ENCODE peak calls at places on chromosome X, in ten cellular contexts. One of them, this sample, is unnamed.

GRCh38 chrX:118976599-118977340 is 2.4 kb downstream of the LONRF3 start:
- DNase-seq in astrocyte of the cerebellum: no peak
- DNase-seq in stimulated activated CD4-positive, alpha-beta T cell treated with anti-CD3 and anti-CD28 coated beads, Interleukin-1b, Interleukin-23, amount 100 ng/mL, for 4 hours: no peak
- DNase-seq in NCI-H1105: no peak
- DNase-seq in iPS-NIHi11: peak
- DNase-seq in hepatocyte: peak
- DNase-seq in body of pancreas: peak
- DNase-seq in endothelial cell: peak
- DNase-seq in HFFc6: no peak
- DNase-seq in stimulated activated CD8-positive, alpha-beta memory T cell treated with anti-CD3 and anti-CD28 coated beads, Interleukin-4, amount 100 ng/mL, for 4 hours: no peak
- DNase-seq in this sample: peak

GRCh38 chrX:16278927-16279326 is 111.6 kb downstream of the MAGEB17 start:
- DNase-seq in stimulated activated CD8-positive, alpha-beta memory T cell treated with anti-CD3 and anti-CD28 coated beads, Interleukin-4, amount 100 ng/mL, for 4 hours: no peak
- DNase-seq in iPS-NIHi11: no peak
- DNase-seq in NCI-H1105: no peak
- DNase-seq in endothelial cell: no peak
- DNase-seq in body of pancreas: no peak
- DNase-seq in astrocyte of the cerebellum: no peak
- DNase-seq in HFFc6: no peak
- DNase-seq in stimulated activated CD4-positive, alpha-beta T cell treated with anti-CD3 and anti-CD28 coated beads, Interleukin-1b, Interleukin-23, amount 100 ng/mL, for 4 hours: no peak
- DNase-seq in hepatocyte: no peak
- DNase-seq in this sample: no peak

GRCh38 chrX:41670108-41670507 is 18.7 kb upstream of the GPR34 start:
- DNase-seq in stimulated activated CD8-positive, alpha-beta memory T cell treated with anti-CD3 and anti-CD28 coated beads, Interleukin-4, amount 100 ng/mL, for 4 hours: no peak
- DNase-seq in iPS-NIHi11: no peak
- DNase-seq in body of pancreas: no peak
- DNase-seq in astrocyte of the cerebellum: no peak
- DNase-seq in endothelial cell: no peak
- DNase-seq in NCI-H1105: no peak
- DNase-seq in stimulated activated CD4-positive, alpha-beta T cell treated with anti-CD3 and anti-CD28 coated beads, Interleukin-1b, Interleukin-23, amount 100 ng/mL, for 4 hours: no peak
- DNase-seq in HFFc6: peak
- DNase-seq in hepatocyte: no peak
- DNase-seq in this sample: no peak

GRCh38 chrX:110116581-110116980 is 113.7 kb downstream of the TMEM164 start:
- DNase-seq in HFFc6: no peak
- DNase-seq in NCI-H1105: no peak
- DNase-seq in endothelial cell: no peak
- DNase-seq in hepatocyte: no peak
- DNase-seq in iPS-NIHi11: no peak
- DNase-seq in stimulated activated CD8-positive, alpha-beta memory T cell treated with anti-CD3 and anti-CD28 coated beads, Interleukin-4, amount 100 ng/mL, for 4 hours: no peak
- DNase-seq in stimulated activated CD4-positive, alpha-beta T cell treated with anti-CD3 and anti-CD28 coated beads, Interleukin-1b, Interleukin-23, amount 100 ng/mL, for 4 hours: no peak
- DNase-seq in astrocyte of the cerebellum: no peak
- DNase-seq in body of pancreas: no peak
- DNase-seq in this sample: no peak

GRCh38 chrX:9493936-9494335 is 29.1 kb downstream of the TBL1X start:
- DNase-seq in body of pancreas: no peak
- DNase-seq in NCI-H1105: no peak
- DNase-seq in HFFc6: no peak
- DNase-seq in endothelial cell: no peak
- DNase-seq in astrocyte of the cerebellum: no peak
- DNase-seq in iPS-NIHi11: no peak
- DNase-seq in stimulated activated CD4-positive, alpha-beta T cell treated with anti-CD3 and anti-CD28 coated beads, Interleukin-1b, Interleukin-23, amount 100 ng/mL, for 4 hours: no peak
- DNase-seq in hepatocyte: no peak
- DNase-seq in stimulated activated CD8-positive, alpha-beta memory T cell treated with anti-CD3 and anti-CD28 coated beads, Interleukin-4, amount 100 ng/mL, for 4 hours: no peak
- DNase-seq in this sample: no peak

GRCh38 chrX:39253551-39253950 is 452.3 kb downstream of the MID1IP1 start:
- DNase-seq in stimulated activated CD8-positive, alpha-beta memory T cell treated with anti-CD3 and anti-CD28 coated beads, Interleukin-4, amount 100 ng/mL, for 4 hours: no peak
- DNase-seq in NCI-H1105: no peak
- DNase-seq in astrocyte of the cerebellum: no peak
- DNase-seq in stimulated activated CD4-positive, alpha-beta T cell treated with anti-CD3 and anti-CD28 coated beads, Interleukin-1b, Interleukin-23, amount 100 ng/mL, for 4 hours: no peak
- DNase-seq in endothelial cell: no peak
- DNase-seq in hepatocyte: no peak
- DNase-seq in iPS-NIHi11: no peak
- DNase-seq in HFFc6: no peak
- DNase-seq in body of pancreas: no peak
- DNase-seq in this sample: no peak

GRCh38 chrX:107738272-107738671 is 37.3 kb downstream of the TSC22D3 start:
- DNase-seq in endothelial cell: no peak
- DNase-seq in astrocyte of the cerebellum: no peak
- DNase-seq in iPS-NIHi11: no peak
- DNase-seq in HFFc6: no peak
- DNase-seq in body of pancreas: peak
- DNase-seq in stimulated activated CD4-positive, alpha-beta T cell treated with anti-CD3 and anti-CD28 coated beads, Interleukin-1b, Interleukin-23, amount 100 ng/mL, for 4 hours: no peak
- DNase-seq in NCI-H1105: no peak
- DNase-seq in stimulated activated CD8-positive, alpha-beta memory T cell treated with anti-CD3 and anti-CD28 coated beads, Interleukin-4, amount 100 ng/mL, for 4 hours: no peak
- DNase-seq in hepatocyte: no peak
- DNase-seq in this sample: peak

GRCh38 chrX:23841847-23842522 is 59.0 kb downstream of the SAT1 start:
- DNase-seq in body of pancreas: no peak
- DNase-seq in endothelial cell: no peak
- DNase-seq in stimulated activated CD8-positive, alpha-beta memory T cell treated with anti-CD3 and anti-CD28 coated beads, Interleukin-4, amount 100 ng/mL, for 4 hours: no peak
- DNase-seq in HFFc6: no peak
- DNase-seq in hepatocyte: peak
- DNase-seq in iPS-NIHi11: no peak
- DNase-seq in NCI-H1105: no peak
- DNase-seq in astrocyte of the cerebellum: no peak
- DNase-seq in stimulated activated CD4-positive, alpha-beta T cell treated with anti-CD3 and anti-CD28 coated beads, Interleukin-1b, Interleukin-23, amount 100 ng/mL, for 4 hours: no peak
- DNase-seq in this sample: no peak

GRCh38 chrX:136147320-136147901 is at the start of gene FHL1:
- DNase-seq in stimulated activated CD4-positive, alpha-beta T cell treated with anti-CD3 and anti-CD28 coated beads, Interleukin-1b, Interleukin-23, amount 100 ng/mL, for 4 hours: peak
- DNase-seq in HFFc6: no peak
- DNase-seq in stimulated activated CD8-positive, alpha-beta memory T cell treated with anti-CD3 and anti-CD28 coated beads, Interleukin-4, amount 100 ng/mL, for 4 hours: no peak
- DNase-seq in hepatocyte: peak
- DNase-seq in astrocyte of the cerebellum: no peak
- DNase-seq in NCI-H1105: peak
- DNase-seq in body of pancreas: peak
- DNase-seq in endothelial cell: peak
- DNase-seq in iPS-NIHi11: peak
- DNase-seq in this sample: peak

GRCh38 chrX:23902419-23902818 is 5.3 kb downstream of the APOO start:
- DNase-seq in stimulated activated CD8-positive, alpha-beta memory T cell treated with anti-CD3 and anti-CD28 coated beads, Interleukin-4, amount 100 ng/mL, for 4 hours: no peak
- DNase-seq in endothelial cell: no peak
- DNase-seq in stimulated activated CD4-positive, alpha-beta T cell treated with anti-CD3 and anti-CD28 coated beads, Interleukin-1b, Interleukin-23, amount 100 ng/mL, for 4 hours: no peak
- DNase-seq in iPS-NIHi11: no peak
- DNase-seq in hepatocyte: peak
- DNase-seq in astrocyte of the cerebellum: no peak
- DNase-seq in NCI-H1105: peak
- DNase-seq in HFFc6: peak
- DNase-seq in body of pancreas: no peak
- DNase-seq in this sample: no peak

GRCh38 chrX:74536142-74537010 is 78.0 kb downstream of the RLIM start:
- DNase-seq in hepatocyte: peak
- DNase-seq in endothelial cell: peak
- DNase-seq in NCI-H1105: peak
- DNase-seq in body of pancreas: peak
- DNase-seq in iPS-NIHi11: peak
- DNase-seq in stimulated activated CD8-positive, alpha-beta memory T cell treated with anti-CD3 and anti-CD28 coated beads, Interleukin-4, amount 100 ng/mL, for 4 hours: no peak
- DNase-seq in HFFc6: peak
- DNase-seq in astrocyte of the cerebellum: peak
- DNase-seq in stimulated activated CD4-positive, alpha-beta T cell treated with anti-CD3 and anti-CD28 coated beads, Interleukin-1b, Interleukin-23, amount 100 ng/mL, for 4 hours: peak
- DNase-seq in this sample: peak

GRCh38 chrX:1244164-1245076 is 24.2 kb upstream of the CSF2RA start:
- DNase-seq in body of pancreas: no peak
- DNase-seq in hepatocyte: peak
- DNase-seq in stimulated activated CD8-positive, alpha-beta memory T cell treated with anti-CD3 and anti-CD28 coated beads, Interleukin-4, amount 100 ng/mL, for 4 hours: no peak
- DNase-seq in HFFc6: no peak
- DNase-seq in iPS-NIHi11: peak
- DNase-seq in stimulated activated CD4-positive, alpha-beta T cell treated with anti-CD3 and anti-CD28 coated beads, Interleukin-1b, Interleukin-23, amount 100 ng/mL, for 4 hours: no peak
- DNase-seq in astrocyte of the cerebellum: no peak
- DNase-seq in NCI-H1105: no peak
- DNase-seq in endothelial cell: no peak
- DNase-seq in this sample: peak

This sample was measured in spleen.